ENCODE peak calls at places on chromosomes 13 and 19, in four cellular contexts. C, E, W and N are unnamed samples.

GRCh38 chr19:43524922-43525835 is 1.8 kb downstream of the ETHE1 start:
- DNase-seq in C (no peak), E (peak), W (no peak), N (peak)

GRCh38 chr13:106173346-106173745 is 362.1 kb downstream of the EFNB2 start:
- DNase-seq in E (no peak), C (no peak), W (no peak), N (no peak)

GRCh38 chr19:8626823-8627222 is 3.6 kb upstream of the NFILZ start:
- DNase-seq in W (no peak), C (no peak), E (no peak), N (no peak)

GRCh38 chr13:99275093-99275469 is 16.9 kb upstream of the GPR18 start:
- DNase-seq in E (peak), W (no peak), C (no peak), N (no peak)

GRCh38 chr19:52138614-52139290 is 986 bp downstream of the ZNF616 start:
- DNase-seq in C (peak), W (peak), E (peak), N (peak)

GRCh38 chr19:47035127-47035494 is 13.3 kb downstream of the TMEM160 start:
- DNase-seq in C (no peak), W (no peak), E (no peak), N (peak)

GRCh38 chr19:6765738-6766356 is 1.4 kb downstream of the SH2D3A start:
- DNase-seq in W (peak), E (no peak), C (no peak), N (peak)

GRCh38 chr19:49807174-49807830 is 5.8 kb downstream of the FUZ start:
- DNase-seq in E (no peak), W (no peak), C (no peak), N (no peak)

GRCh38 chr19:42271861-42272534 is 2.9 kb downstream of the CIC start:
- DNase-seq in C (no peak), E (no peak), W (no peak), N (no peak)

GRCh38 chr13:66680031-66680430 is 550.1 kb downstream of the PCDH9 start:
- DNase-seq in E (no peak), W (no peak), C (no peak), N (no peak)

GRCh38 chr19:33734913-33735312 is 61.8 kb upstream of the KCTD15 start:
- DNase-seq in C (no peak), W (no peak), E (no peak), N (no peak)

GRCh38 chr13:110396913-110397379 is 89.9 kb downstream of the COL4A2 start:
- DNase-seq in W (no peak), E (peak), C (no peak), N (no peak)

GRCh38 chr13:101455863-101456262 is 3.4 kb downstream of the ITGBL1 start:
- DNase-seq in E (peak), C (no peak), W (no peak), N (no peak)

GRCh38 chr13:21657538-21657937 is 13.3 kb upstream of the FGF9 start:
- DNase-seq in E (no peak), W (no peak), C (no peak), N (no peak)

GRCh38 chr19:48918801-48919247 is 14.7 kb upstream of the DHDH start:
- DNase-seq in E (peak), C (no peak), W (no peak), N (peak)

GRCh38 chr13:62544928-62545327 is 1129.3 kb upstream of the PCDH20 start:
- DNase-seq in E (no peak), W (no peak), C (no peak), N (no peak)

GRCh38 chr19:16118489-16119033 is 6.9 kb downstream of the RAB8A start:
- DNase-seq in W (no peak), E (no peak), C (no peak), N (no peak)

GRCh38 chr13:91277013-91277676 is 70.3 kb upstream of the MIR17HG start:
- DNase-seq in W (no peak), E (no peak), C (no peak), N (no peak)

GRCh38 chr13:111233080-111233479 is 87.4 kb upstream of the TEX29 start:
- DNase-seq in C (no peak), E (no peak), W (no peak), N (no peak)